ENCODE peak calls at places on chromosome 12, in four cellular contexts. P is A172, Y is foreskin fibroblast, M is substantia nigra. I is an unnamed sample.

GRCh38 chr12:75587340-75588106 is 76.1 kb upstream of the KRR1 start:
- DNase-seq in M (no peak), Y (peak), P (no peak), I (no peak)

GRCh38 chr12:14892726-14893442 is 7.2 kb upstream of the MGP start:
- DNase-seq in P (no peak), M (no peak), Y (peak), I (no peak)

GRCh38 chr12:69685810-69686209 is 13.3 kb downstream of the BEST3 start:
- DNase-seq in Y (peak), M (no peak), P (peak), I (no peak)

GRCh38 chr12:6193853-6194815 is 6.1 kb upstream of the CD9 start:
- DNase-seq in M (no peak), P (no peak), Y (peak), I (no peak)

GRCh38 chr12:131604859-131605258 is 106.0 kb upstream of the SFSWAP start:
- DNase-seq in M (no peak), Y (no peak), P (no peak), I (no peak)

GRCh38 chr12:132523576-132524331 is 33.8 kb downstream of the FBRSL1 start:
- DNase-seq in P (peak), Y (peak), M (peak), I (no peak)

GRCh38 chr12:48814313-48815280 is 3.7 kb upstream of the CACNB3 start:
- DNase-seq in Y (peak), M (peak), P (peak), I (peak)

GRCh38 chr12:46209914-46210834 is 58.7 kb downstream of the SLC38A1 start:
- DNase-seq in P (no peak), M (no peak), Y (no peak), I (no peak)

GRCh38 chr12:5723711-5724252 is 221.3 kb downstream of the ANO2 start:
- DNase-seq in M (no peak), P (no peak), Y (no peak), I (no peak)

GRCh38 chr12:89160716-89161123 is 191.6 kb downstream of the DUSP6 start:
- DNase-seq in P (peak), Y (peak), M (no peak), I (no peak)

GRCh38 chr12:47222960-47223847 is 143.4 kb upstream of the AMIGO2 start:
- DNase-seq in Y (no peak), P (no peak), M (no peak), I (no peak)

GRCh38 chr12:109440851-109441490 is 36.1 kb downstream of the KCTD10 start:
- DNase-seq in Y (peak), P (no peak), M (no peak), I (no peak)

GRCh38 chr12:124183172-124183571 is 111.7 kb upstream of the RFLNA start:
- DNase-seq in P (no peak), M (no peak), Y (no peak), I (no peak)

GRCh38 chr12:29818925-29819324 is 35.2 kb upstream of the TMTC1 start:
- DNase-seq in M (no peak), Y (peak), P (no peak), I (no peak)